ENCODE peak calls at places on chromosomes 12 and 14, in five cellular contexts. D is cardiac muscle cell, F is fibroblast of lung, V is gastrocnemius medialis, X is left ventricle myocardium inferior. U is an unnamed sample.

GRCh38 chr14:63544641-63545234 is 1.6 kb upstream of the PPP2R5E start:
- DNase-seq in D (peak; percentile 50), F (peak; percentile 63), V (no peak), X (no peak), U (no peak)

GRCh38 chr14:102610968-102611811 is 18.7 kb downstream of the RCOR1 start:
- DNase-seq in D (peak; percentile 25), F (no peak), V (no peak), X (no peak), U (no peak)

GRCh38 chr14:93160353-93160801 is 24.3 kb downstream of the MOAP1 start:
- DNase-seq in D (peak; percentile 30), F (no peak), V (no peak), X (no peak), U (no peak)

GRCh38 chr12:11718768-11719253 is 69.3 kb downstream of the ETV6 start:
- DNase-seq in D (no peak), F (peak; percentile 53), V (no peak), X (no peak), U (no peak)

GRCh38 chr12:19014243-19014642 is 115.3 kb upstream of the PLEKHA5 start:
- DNase-seq in D (peak; percentile 60), F (peak; percentile 84), V (no peak), X (no peak), U (no peak)

GRCh38 chr14:58243790-58244555 is 670 bp upstream of the PSMA3 start:
- DNase-seq in D (peak; percentile 16), F (no peak), V (no peak), X (no peak), U (no peak)

GRCh38 chr14:50607181-50607580 is 47.2 kb downstream of the ATL1 start:
- DNase-seq in D (no peak), F (no peak), V (no peak), X (no peak), U (no peak)

GRCh38 chr14:69387311-69387710 is 10.8 kb downstream of the ERH start:
- DNase-seq in D (peak; percentile 43), F (no peak), V (no peak), X (no peak), U (no peak)

GRCh38 chr14:105935384-105935783 is 409.0 kb downstream of the TMEM121 start:
- DNase-seq in D (no peak), F (no peak), V (no peak), X (no peak), U (no peak)

GRCh38 chr12:53624453-53624852 is 1.7 kb downstream of the ATF7 start:
- DNase-seq in D (peak; percentile 56), F (peak; percentile 63), V (no peak), X (no peak), U (no peak)

GRCh38 chr12:81284137-81284536 is 206.3 kb downstream of the ACSS3 start:
- DNase-seq in D (no peak), F (no peak), V (no peak), X (no peak), U (no peak)

GRCh38 chr12:57840701-57841100 is 5.8 kb downstream of the CTDSP2 start:
- DNase-seq in D (peak; percentile 66), F (no peak), V (peak; percentile 49), X (no peak), U (no peak)

GRCh38 chr14:37598085-37598972 is 2.9 kb downstream of the TTC6 start:
- DNase-seq in D (no peak), F (no peak), V (no peak), X (no peak), U (no peak)

GRCh38 chr14:99780690-99781089 is 12.5 kb upstream of the EML1 start:
- DNase-seq in D (no peak), F (no peak), V (no peak), X (no peak), U (no peak)

GRCh38 chr12:107622005-107622404 is 63.6 kb upstream of the PWP1 start:
- DNase-seq in D (peak; percentile 13), F (no peak), V (no peak), X (no peak), U (no peak)

GRCh38 chr12:84596276-84596675 is 316.3 kb downstream of the SLC6A15 start:
- DNase-seq in D (no peak), F (no peak), V (no peak), X (no peak), U (no peak)

GRCh38 chr14:65704850-65705249 is 292.3 kb downstream of the FUT8 start:
- DNase-seq in D (peak; percentile 19), F (no peak), V (no peak), X (no peak), U (no peak)

GRCh38 chr12:2284321-2284813 is 231.6 kb downstream of the CACNA1C start:
- DNase-seq in D (peak; percentile 93), F (peak; percentile 85), V (no peak), X (no peak), U (no peak)

GRCh38 chr14:84343637-84344036 is 1186.3 kb upstream of the FLRT2 start:
- DNase-seq in D (peak; percentile 73), F (peak; percentile 69), V (no peak), X (no peak), U (no peak)

GRCh38 chr12:18794000-18794399 is 56.1 kb downstream of the CAPZA3 start:
- DNase-seq in D (no peak), F (no peak), V (no peak), X (no peak), U (no peak)

GRCh38 chr12:131915000-131915689 is 13.9 kb upstream of the PUS1 start:
- DNase-seq in D (no peak), F (no peak), V (no peak), X (no peak), U (no peak)

GRCh38 chr12:125983784-125984510 is 918.7 kb downstream of the AACS start:
- DNase-seq in D (no peak), F (no peak), V (no peak), X (no peak), U (no peak)
- TF ChIP-seq CTCF in D (no peak), F (no peak), V (no peak), X (peak; percentile 20), U (no peak)

DNA sequence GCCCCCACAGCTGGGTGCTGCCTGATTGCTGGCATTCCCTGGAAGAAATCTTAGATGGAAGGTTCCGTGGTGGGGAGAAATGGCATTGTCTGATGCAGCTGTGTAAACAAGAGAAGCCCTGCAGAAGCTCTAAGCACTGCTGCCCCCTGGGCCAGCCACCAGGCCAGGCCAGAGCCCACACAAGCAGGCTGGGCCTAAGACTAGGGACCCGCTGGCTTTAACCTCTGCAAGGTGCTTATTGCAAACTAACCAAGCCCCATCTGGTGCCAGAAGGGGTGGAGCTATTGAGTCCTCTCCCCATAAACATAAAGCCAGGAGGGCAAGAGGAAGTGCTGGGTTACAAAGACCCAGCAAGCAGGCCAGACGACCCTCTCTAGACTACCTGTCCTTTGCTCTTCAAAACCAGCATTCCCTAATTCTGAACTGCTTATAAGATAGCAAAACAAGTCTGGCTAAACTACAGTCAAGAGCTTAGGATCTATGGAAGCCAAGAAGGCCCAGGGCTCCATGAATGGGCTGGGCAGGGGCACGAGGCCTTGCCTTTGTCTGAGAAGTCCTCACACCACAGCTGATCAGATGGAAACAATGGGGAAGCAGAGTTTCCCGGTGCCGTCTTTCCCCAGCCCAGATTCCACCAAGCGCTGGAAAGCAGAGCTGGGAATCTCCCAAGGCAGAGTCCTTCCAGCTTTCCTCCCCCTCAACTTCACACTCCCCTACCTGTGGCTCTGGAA is 28.8 kb downstream of the P2RX4 start:
- DNase-seq in D (no peak), F (no peak), V (no peak), X (no peak), U (no peak)
- TF ChIP-seq CTCF in D (no peak), F (no peak), V (no peak), X (no peak), U (no peak)

DNA sequence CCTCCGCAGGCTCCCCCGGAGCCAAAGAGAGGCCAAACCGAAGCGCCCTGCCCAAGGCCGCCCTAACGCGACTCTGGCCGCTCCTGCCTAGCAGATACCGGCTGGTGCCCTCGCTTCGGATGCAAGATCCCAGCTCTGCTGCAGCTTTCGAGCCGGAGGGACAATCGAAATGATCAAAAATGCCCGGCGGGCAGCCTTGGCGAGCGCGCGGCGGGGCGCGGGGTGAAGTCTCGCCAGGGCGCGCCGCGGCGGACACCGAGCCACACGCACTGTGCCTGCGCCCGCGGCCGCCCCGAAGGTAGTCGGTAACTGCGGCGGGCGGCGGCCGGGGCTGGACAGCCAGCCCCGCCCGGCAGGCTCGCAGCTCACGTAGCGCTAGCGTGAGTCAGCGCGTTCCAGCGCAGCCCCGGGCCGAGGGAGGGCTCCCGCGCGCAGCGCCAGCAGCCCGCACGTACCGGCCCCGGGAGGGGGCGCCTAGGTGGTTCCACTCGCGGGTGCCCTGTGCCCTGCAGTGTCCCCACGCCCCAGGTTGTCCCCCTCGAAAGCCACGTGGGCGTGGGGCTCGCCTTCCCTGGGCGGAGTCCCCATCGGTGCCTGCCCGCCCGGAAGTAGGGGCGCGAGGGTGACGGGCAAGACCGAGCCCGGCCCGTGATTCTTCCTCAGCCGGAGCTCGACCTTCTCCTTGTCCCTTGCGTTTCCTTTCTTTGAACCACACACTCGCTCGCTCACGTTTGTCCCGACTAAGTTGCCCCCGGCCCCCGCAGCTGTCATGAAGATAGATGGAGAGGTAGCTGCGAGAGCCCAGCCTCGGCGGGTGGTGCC is 109.3 kb upstream of the EGLN3 start:
- DNase-seq in D (peak; percentile 78), F (peak; percentile 62), V (peak; percentile 86), X (peak; percentile 85), U (peak; percentile 71)
- TF ChIP-seq CTCF in D (peak; percentile 28), F (peak; percentile 19), V (peak; percentile 30), X (peak; percentile 44), U (no peak)

DNA sequence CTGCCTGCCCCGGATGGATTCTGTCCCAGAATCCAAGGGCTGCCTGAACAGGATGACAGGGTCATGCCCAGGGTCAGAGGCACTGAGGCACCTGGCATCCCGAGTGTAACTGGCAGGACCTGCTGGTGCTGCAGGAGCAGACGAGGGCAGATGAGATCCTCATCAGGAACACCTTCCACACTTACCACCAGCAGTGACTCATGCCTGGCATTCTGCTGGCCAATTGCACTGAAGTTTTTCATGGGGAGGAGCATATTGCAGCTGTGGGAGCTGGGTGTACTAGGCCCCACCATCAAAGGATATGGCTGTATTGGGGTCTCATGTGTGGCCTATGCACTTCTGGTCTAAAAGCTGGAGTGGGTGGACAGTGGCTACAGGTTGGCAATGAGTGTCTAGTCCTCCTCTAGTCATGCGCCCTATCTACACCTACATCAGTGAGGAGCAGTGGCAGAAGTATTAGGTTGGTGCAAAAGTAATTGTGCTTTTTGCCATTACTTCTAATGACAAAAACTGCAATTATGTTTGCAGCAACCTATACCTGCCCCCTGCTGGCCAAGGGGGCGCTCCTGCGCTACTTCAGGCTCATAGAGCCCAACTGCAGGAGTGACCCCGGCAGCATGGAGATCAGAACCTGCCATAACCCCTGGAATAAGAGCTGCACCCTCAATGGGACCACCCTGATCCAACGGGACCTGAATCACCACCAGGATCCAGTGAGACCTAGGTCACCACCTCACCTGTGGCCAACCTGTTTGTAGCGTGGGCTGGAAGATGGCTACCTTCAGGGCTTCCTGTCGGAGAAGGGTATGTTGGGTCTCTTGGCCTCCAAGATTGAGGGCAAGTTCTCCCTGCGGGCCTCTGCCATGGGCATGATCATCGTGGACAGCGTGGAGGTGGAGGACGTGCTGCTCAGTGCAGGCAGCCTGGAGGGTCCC is 8.0 kb upstream of the C12orf42 start:
- DNase-seq in D (no peak), F (no peak), V (no peak), X (no peak), U (peak; percentile 71)
- TF ChIP-seq CTCF in D (no peak), F (no peak), V (no peak), X (no peak), U (peak; percentile 82)

GRCh38 chr12:105561981-105562726 is 231.7 kb downstream of the C12orf75 start:
- DNase-seq in D (peak; percentile 85), F (peak; percentile 91), V (peak; percentile 66), X (peak; percentile 30), U (no peak)
- TF ChIP-seq CTCF in D (no peak), F (no peak), V (no peak), X (peak; percentile 20), U (no peak)

U was measured in endothelial cell.